ENCODE peak calls at places on chromosomes 1 and 21, in four cellular contexts. K, B, N and P are unnamed samples.

GRCh38 chr1:5898266-5898665 is 94.0 kb downstream of the NPHP4 start:
- DNase-seq in K (no peak), B (no peak), N (peak), P (no peak)

GRCh38 chr1:201892211-201892610 is 3.5 kb downstream of the SHISA4 start:
- DNase-seq in K (no peak), B (no peak), N (no peak), P (no peak)

GRCh38 chr21:27359141-27359540 is 392.3 kb upstream of the ADAMTS5 start:
- DNase-seq in K (peak), B (no peak), N (no peak), P (no peak)

GRCh38 chr1:203702130-203702577 is 62.8 kb upstream of the LAX1 start:
- DNase-seq in K (peak), B (no peak), N (no peak), P (peak)

GRCh38 chr1:174262747-174263241 is 103.5 kb downstream of the RABGAP1L start:
- DNase-seq in K (peak), B (no peak), N (no peak), P (no peak)

GRCh38 chr1:101235696-101236545 is 898 bp upstream of the S1PR1 start:
- DNase-seq in K (no peak), B (peak), N (peak), P (peak)

GRCh38 chr1:50705041-50705440 is 255.0 kb downstream of the FAF1 start:
- DNase-seq in K (no peak), B (no peak), N (no peak), P (no peak)

GRCh38 chr1:152347116-152347728 is 12.6 kb downstream of the FLG2 start:
- DNase-seq in K (peak), B (no peak), N (no peak), P (no peak)

GRCh38 chr1:6724517-6725141 is 23.0 kb upstream of the DNAJC11 start:
- DNase-seq in K (peak), B (no peak), N (no peak), P (no peak)

GRCh38 chr1:211642870-211643269 is 32.6 kb downstream of the NEK2 start:
- DNase-seq in K (no peak), B (no peak), N (no peak), P (no peak)

DNA sequence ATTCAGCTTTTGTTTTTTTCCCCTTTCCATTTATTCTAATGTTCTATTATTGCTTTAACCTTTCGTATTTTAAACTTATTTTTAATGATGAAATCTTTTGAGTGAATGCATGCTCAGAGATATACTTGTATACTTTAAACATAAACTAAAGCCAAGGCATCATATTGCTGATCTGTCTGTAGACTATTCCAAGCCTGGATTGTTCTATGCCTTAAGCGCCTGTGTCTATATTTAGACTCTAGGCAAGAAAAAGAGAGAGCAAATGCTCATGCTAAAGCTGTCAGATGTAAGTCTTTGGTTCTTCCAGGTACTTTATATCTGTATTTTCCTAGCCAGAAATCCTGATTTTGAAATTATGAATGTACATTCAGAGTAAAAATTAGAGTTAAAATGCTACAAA is 14.4 kb downstream of the SH3GLB1 start:
- DNase-seq in K (no peak), B (no peak), N (no peak), P (no peak)
- H3K27ac ChIP-seq in K (no peak), B (peak), N (no peak), P (peak)

DNA sequence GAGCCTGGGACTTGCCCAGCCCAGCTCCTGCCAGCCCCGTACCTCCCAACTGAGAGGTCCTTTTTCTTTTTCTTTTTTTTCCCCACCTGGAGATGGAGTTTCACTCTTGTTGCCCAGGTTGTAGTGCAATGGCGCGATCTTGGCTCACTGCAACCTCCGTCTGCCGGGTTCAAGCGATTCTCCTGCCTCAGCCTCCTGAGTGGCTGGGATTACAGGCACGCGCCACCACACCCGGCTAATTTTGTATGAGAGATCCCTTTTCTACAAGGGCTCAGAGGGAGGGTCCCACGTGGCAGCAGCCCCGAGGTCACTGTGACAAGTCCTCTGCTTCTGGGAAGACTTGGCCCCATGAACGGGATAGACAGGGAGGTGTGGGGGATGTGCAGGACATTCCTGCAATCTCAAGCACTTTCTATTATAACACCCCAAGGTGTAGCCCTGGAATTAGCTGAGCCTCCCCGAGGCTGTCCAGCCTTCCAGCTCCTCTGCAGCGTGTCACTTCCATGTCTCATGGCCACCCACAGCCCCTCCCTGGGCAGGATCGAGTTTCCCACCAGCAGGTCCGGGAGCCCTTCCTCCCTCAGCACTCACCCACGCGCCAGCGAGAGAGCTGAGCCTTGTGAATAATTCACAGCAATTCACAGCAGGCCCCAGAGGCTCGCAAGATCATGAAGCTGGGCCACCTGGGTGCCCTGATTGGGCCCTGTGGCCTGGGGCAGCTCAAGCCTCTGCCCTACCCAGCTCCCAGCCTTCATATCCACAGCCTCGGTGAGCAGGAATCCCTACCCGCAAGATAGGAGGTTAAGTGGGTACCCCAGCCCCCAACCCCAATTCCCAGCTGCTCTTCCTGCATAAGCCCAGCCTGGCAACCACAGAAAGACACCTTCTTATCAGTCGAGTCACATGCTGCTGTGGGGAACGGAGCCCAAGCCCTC is 22.9 kb upstream of the RNU1-4 start:
- DNase-seq in K (no peak), B (no peak), N (no peak), P (no peak)
- H3K27ac ChIP-seq in K (no peak), B (no peak), N (no peak), P (no peak)

GRCh38 chr1:181084606-181084969 is 3.9 kb upstream of the IER5 start:
- DNase-seq in K (no peak), B (no peak), N (no peak), P (no peak)

GRCh38 chr1:181089017-181089776 is 697 bp downstream of the IER5 start:
- DNase-seq in K (no peak), B (peak), N (peak), P (no peak)

GRCh38 chr1:181088079-181089016 is at the start of gene IER5:
- DNase-seq in K (peak), B (peak), N (peak), P (peak)

GRCh38 chr1:181087400-181087901 is 1.0 kb upstream of the IER5 start:
- DNase-seq in K (no peak), B (no peak), N (no peak), P (no peak)

GRCh38 chr1:181086926-181087325 is 1.6 kb upstream of the IER5 start:
- DNase-seq in K (no peak), B (no peak), N (no peak), P (no peak)
- H3K27ac ChIP-seq in K (peak), B (no peak), N (no peak), P (peak)

DNA sequence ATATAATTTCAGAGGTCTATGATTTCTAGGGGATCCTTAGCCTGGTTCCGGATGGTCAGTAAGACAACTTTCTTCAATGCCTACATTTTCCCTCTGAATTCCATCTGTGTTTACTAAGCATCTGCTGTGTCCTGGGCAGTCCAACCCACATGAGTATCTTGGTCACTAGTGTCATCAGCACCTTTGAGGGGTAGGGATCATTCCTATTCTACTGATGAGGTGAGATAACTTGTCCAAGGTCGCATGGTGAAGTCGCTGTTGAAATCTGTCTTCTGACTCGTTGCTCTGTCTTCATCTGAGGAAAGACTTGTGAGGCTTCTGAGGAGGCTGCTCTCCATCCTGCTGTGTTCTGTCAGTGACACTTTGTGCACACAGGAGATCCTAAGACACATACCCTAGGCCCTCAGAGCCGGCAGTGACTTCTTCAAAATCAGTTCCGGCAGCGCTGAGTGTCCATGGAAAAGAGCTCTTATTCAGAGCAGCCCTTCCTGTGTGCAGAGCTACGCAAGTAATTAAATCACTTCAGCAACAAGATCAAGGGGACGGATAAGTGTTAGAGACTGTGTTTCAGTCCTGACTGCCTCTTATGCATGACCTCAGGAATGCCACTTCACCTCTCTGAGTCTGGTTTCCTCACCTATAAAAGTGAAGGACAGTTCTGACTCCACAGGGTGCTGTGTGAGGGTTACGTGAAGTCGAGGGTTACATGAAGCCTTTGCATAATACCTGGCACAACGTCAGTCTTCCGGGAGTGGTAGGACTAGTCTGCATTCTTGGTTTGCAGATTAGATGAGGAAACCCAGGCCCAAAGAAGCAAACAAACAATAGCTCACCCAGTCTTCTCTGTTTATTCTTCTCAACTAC is 28.4 kb downstream of the AK2 start:
- DNase-seq in K (no peak), B (no peak), N (no peak), P (peak)
- H3K27ac ChIP-seq in K (no peak), B (peak), N (no peak), P (peak)